ENCODE peak calls at places on chromosomes 3 and 15, in ten cellular contexts. One of them, this sample, is unnamed.

GRCh38 chr3:29279830-29280229 is 1.0 kb upstream of the RBMS3 start:
- DNase-seq in hepatocyte: no peak
- DNase-seq in psoas muscle: peak
- DNase-seq in CD4-positive, CD25-positive, alpha-beta regulatory T cell: no peak
- DNase-seq in Peyer's patch: no peak
- DNase-seq in spleen: no peak
- DNase-seq in ovary: peak
- DNase-seq in H9: no peak
- DNase-seq in K562: no peak
- DNase-seq in fibroblast of lung: peak
- DNase-seq in this sample: no peak

GRCh38 chr3:64291345-64291744 is 66.1 kb upstream of the PRICKLE2 start:
- DNase-seq in hepatocyte: peak
- DNase-seq in psoas muscle: peak
- DNase-seq in CD4-positive, CD25-positive, alpha-beta regulatory T cell: no peak
- DNase-seq in Peyer's patch: no peak
- DNase-seq in spleen: no peak
- DNase-seq in ovary: no peak
- DNase-seq in H9: no peak
- DNase-seq in K562: no peak
- DNase-seq in fibroblast of lung: peak
- DNase-seq in this sample: no peak

GRCh38 chr3:151838574-151839312 is 24.8 kb downstream of the AADAC start:
- DNase-seq in hepatocyte: peak
- DNase-seq in psoas muscle: no peak
- DNase-seq in CD4-positive, CD25-positive, alpha-beta regulatory T cell: peak
- DNase-seq in Peyer's patch: no peak
- DNase-seq in spleen: no peak
- DNase-seq in ovary: no peak
- DNase-seq in H9: peak
- DNase-seq in K562: peak
- DNase-seq in fibroblast of lung: peak
- DNase-seq in this sample: peak

GRCh38 chr15:31563421-31563820 is 236.8 kb downstream of the KLF13 start:
- DNase-seq in hepatocyte: no peak
- DNase-seq in psoas muscle: no peak
- DNase-seq in CD4-positive, CD25-positive, alpha-beta regulatory T cell: no peak
- DNase-seq in Peyer's patch: no peak
- DNase-seq in spleen: no peak
- DNase-seq in ovary: no peak
- DNase-seq in H9: no peak
- DNase-seq in K562: no peak
- DNase-seq in fibroblast of lung: no peak
- DNase-seq in this sample: no peak

GRCh38 chr15:96187916-96188315 is 142.6 kb upstream of the NR2F2 start:
- DNase-seq in hepatocyte: no peak
- DNase-seq in psoas muscle: no peak
- DNase-seq in CD4-positive, CD25-positive, alpha-beta regulatory T cell: no peak
- DNase-seq in Peyer's patch: no peak
- DNase-seq in spleen: no peak
- DNase-seq in ovary: no peak
- DNase-seq in H9: no peak
- DNase-seq in K562: peak
- DNase-seq in fibroblast of lung: no peak
- DNase-seq in this sample: no peak

GRCh38 chr15:78415284-78415683 is 22.7 kb upstream of the IREB2 start:
- DNase-seq in hepatocyte: peak
- DNase-seq in psoas muscle: no peak
- DNase-seq in CD4-positive, CD25-positive, alpha-beta regulatory T cell: no peak
- DNase-seq in Peyer's patch: no peak
- DNase-seq in spleen: no peak
- DNase-seq in ovary: no peak
- DNase-seq in H9: no peak
- DNase-seq in K562: no peak
- DNase-seq in fibroblast of lung: peak
- DNase-seq in this sample: no peak

GRCh38 chr3:131501949-131502348 is 822 bp downstream of the MRPL3 start:
- DNase-seq in hepatocyte: no peak
- DNase-seq in psoas muscle: no peak
- DNase-seq in CD4-positive, CD25-positive, alpha-beta regulatory T cell: no peak
- DNase-seq in Peyer's patch: no peak
- DNase-seq in spleen: no peak
- DNase-seq in ovary: no peak
- DNase-seq in H9: no peak
- DNase-seq in K562: peak
- DNase-seq in fibroblast of lung: no peak
- DNase-seq in this sample: no peak

GRCh38 chr15:38684461-38685000 is 119.9 kb upstream of the RASGRP1 start:
- DNase-seq in hepatocyte: no peak
- DNase-seq in psoas muscle: no peak
- DNase-seq in CD4-positive, CD25-positive, alpha-beta regulatory T cell: no peak
- DNase-seq in Peyer's patch: no peak
- DNase-seq in spleen: no peak
- DNase-seq in ovary: no peak
- DNase-seq in H9: no peak
- DNase-seq in K562: no peak
- DNase-seq in fibroblast of lung: no peak
- DNase-seq in this sample: no peak

GRCh38 chr3:17025594-17026139 is 140.9 kb downstream of the PLCL2 start:
- DNase-seq in hepatocyte: no peak
- DNase-seq in psoas muscle: no peak
- DNase-seq in CD4-positive, CD25-positive, alpha-beta regulatory T cell: no peak
- DNase-seq in Peyer's patch: no peak
- DNase-seq in spleen: no peak
- DNase-seq in ovary: no peak
- DNase-seq in H9: no peak
- DNase-seq in K562: no peak
- DNase-seq in fibroblast of lung: no peak
- DNase-seq in this sample: no peak

GRCh38 chr3:184399410-184399809 is 19.6 kb downstream of the CHRD start:
- DNase-seq in hepatocyte: peak
- DNase-seq in psoas muscle: no peak
- DNase-seq in CD4-positive, CD25-positive, alpha-beta regulatory T cell: no peak
- DNase-seq in Peyer's patch: no peak
- DNase-seq in spleen: no peak
- DNase-seq in ovary: no peak
- DNase-seq in H9: no peak
- DNase-seq in K562: no peak
- DNase-seq in fibroblast of lung: peak
- DNase-seq in this sample: no peak

GRCh38 chr15:71691700-71692417 is 118.5 kb upstream of the NR2E3 start:
- DNase-seq in hepatocyte: no peak
- DNase-seq in psoas muscle: peak
- DNase-seq in CD4-positive, CD25-positive, alpha-beta regulatory T cell: no peak
- DNase-seq in Peyer's patch: no peak
- DNase-seq in spleen: no peak
- DNase-seq in ovary: no peak
- DNase-seq in H9: no peak
- DNase-seq in K562: no peak
- DNase-seq in fibroblast of lung: peak
- DNase-seq in this sample: no peak

DNA sequence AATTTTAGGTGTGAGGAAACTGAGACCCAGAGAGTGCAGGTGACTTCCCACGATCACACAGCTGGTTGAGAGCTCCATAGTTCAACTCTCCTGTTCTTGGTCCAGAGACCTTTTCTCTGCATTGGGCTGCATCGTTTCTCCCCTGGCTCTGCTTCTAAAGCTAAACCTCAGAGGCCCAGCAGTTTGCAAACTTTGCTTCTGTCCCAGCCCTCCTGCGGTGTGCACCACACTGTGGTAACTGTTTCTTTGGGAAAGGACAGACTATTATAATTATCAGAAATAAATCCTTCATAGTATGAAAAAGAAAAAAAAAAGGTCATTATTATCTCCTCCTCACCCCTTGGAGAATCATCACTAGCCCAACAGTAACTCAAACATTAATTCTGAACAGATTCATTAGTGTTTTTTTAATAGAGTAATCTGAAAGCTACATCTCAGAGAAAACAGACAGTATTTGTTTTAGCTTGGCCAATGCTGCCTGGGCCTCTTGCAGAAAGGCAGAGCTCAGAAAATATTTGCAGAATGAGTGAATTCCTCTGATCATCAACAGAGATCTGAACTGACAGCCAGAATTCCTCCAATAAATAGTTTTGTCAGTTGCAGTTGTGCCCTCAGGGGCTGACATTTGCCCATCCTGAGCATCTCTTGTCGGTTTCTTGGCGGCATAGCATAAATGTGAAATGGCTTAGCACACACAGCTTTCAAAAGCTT is 52.9 kb downstream of the BFSP2 start:
- DNase-seq in hepatocyte: no peak
- DNase-seq in psoas muscle: no peak
- DNase-seq in CD4-positive, CD25-positive, alpha-beta regulatory T cell: no peak
- DNase-seq in Peyer's patch: no peak
- DNase-seq in spleen: no peak
- DNase-seq in ovary: no peak
- DNase-seq in H9: no peak
- DNase-seq in K562: no peak
- DNase-seq in fibroblast of lung: no peak
- DNase-seq in this sample: no peak
- H3K27ac ChIP-seq in hepatocyte: peak
- H3K27ac ChIP-seq in psoas muscle: no peak
- H3K27ac ChIP-seq in CD4-positive, CD25-positive, alpha-beta regulatory T cell: no peak
- H3K27ac ChIP-seq in Peyer's patch: no peak
- H3K27ac ChIP-seq in spleen: no peak
- H3K27ac ChIP-seq in ovary: no peak
- H3K27ac ChIP-seq in H9: no peak
- H3K27ac ChIP-seq in K562: no peak
- H3K27ac ChIP-seq in fibroblast of lung: no peak
- H3K27ac ChIP-seq in this sample: no peak

GRCh38 chr3:133854264-133854663 is 41.4 kb downstream of the RAB6B start:
- DNase-seq in hepatocyte: no peak
- DNase-seq in psoas muscle: no peak
- DNase-seq in CD4-positive, CD25-positive, alpha-beta regulatory T cell: no peak
- DNase-seq in Peyer's patch: no peak
- DNase-seq in spleen: no peak
- DNase-seq in ovary: no peak
- DNase-seq in H9: no peak
- DNase-seq in K562: no peak
- DNase-seq in fibroblast of lung: no peak
- DNase-seq in this sample: no peak
- H3K27ac ChIP-seq in hepatocyte: no peak
- H3K27ac ChIP-seq in psoas muscle: no peak
- H3K27ac ChIP-seq in CD4-positive, CD25-positive, alpha-beta regulatory T cell: no peak
- H3K27ac ChIP-seq in Peyer's patch: no peak
- H3K27ac ChIP-seq in spleen: peak
- H3K27ac ChIP-seq in ovary: no peak
- H3K27ac ChIP-seq in H9: no peak
- H3K27ac ChIP-seq in K562: no peak
- H3K27ac ChIP-seq in fibroblast of lung: no peak
- H3K27ac ChIP-seq in this sample: no peak

DNA sequence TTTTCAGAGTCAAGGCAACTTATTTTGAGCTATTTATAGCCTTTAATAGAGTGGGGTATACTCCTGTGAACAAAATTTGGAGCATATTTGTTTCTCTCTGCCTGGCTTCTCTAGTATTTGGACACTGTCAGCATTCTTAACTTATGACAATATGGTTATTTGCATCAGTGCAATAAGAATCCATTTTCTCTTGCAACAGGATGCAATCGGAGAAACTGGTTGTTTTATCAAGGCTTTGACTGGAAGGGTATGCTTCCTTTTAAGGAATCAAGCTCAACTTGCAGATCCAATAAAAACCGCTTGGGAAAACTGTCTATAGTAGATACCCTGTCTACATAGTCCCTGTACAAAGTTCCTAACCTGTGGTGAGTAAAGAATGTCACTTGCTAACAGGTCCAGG is 106.7 kb downstream of the DPH6 start:
- DNase-seq in hepatocyte: no peak
- DNase-seq in psoas muscle: no peak
- DNase-seq in CD4-positive, CD25-positive, alpha-beta regulatory T cell: no peak
- DNase-seq in Peyer's patch: no peak
- DNase-seq in spleen: no peak
- DNase-seq in ovary: no peak
- DNase-seq in H9: no peak
- DNase-seq in K562: no peak
- DNase-seq in fibroblast of lung: peak
- DNase-seq in this sample: no peak
- H3K27ac ChIP-seq in hepatocyte: no peak
- H3K27ac ChIP-seq in psoas muscle: no peak
- H3K27ac ChIP-seq in CD4-positive, CD25-positive, alpha-beta regulatory T cell: no peak
- H3K27ac ChIP-seq in Peyer's patch: no peak
- H3K27ac ChIP-seq in spleen: no peak
- H3K27ac ChIP-seq in ovary: no peak
- H3K27ac ChIP-seq in H9: no peak
- H3K27ac ChIP-seq in K562: no peak
- H3K27ac ChIP-seq in fibroblast of lung: no peak
- H3K27ac ChIP-seq in this sample: no peak

GRCh38 chr15:85095566-85095965 is 113.9 kb downstream of the PDE8A start:
- DNase-seq in hepatocyte: no peak
- DNase-seq in psoas muscle: no peak
- DNase-seq in CD4-positive, CD25-positive, alpha-beta regulatory T cell: no peak
- DNase-seq in Peyer's patch: no peak
- DNase-seq in spleen: no peak
- DNase-seq in ovary: no peak
- DNase-seq in H9: no peak
- DNase-seq in K562: no peak
- DNase-seq in fibroblast of lung: no peak
- DNase-seq in this sample: no peak

GRCh38 chr15:85088300-85088699 is 106.6 kb downstream of the PDE8A start:
- DNase-seq in hepatocyte: no peak
- DNase-seq in psoas muscle: no peak
- DNase-seq in CD4-positive, CD25-positive, alpha-beta regulatory T cell: no peak
- DNase-seq in Peyer's patch: no peak
- DNase-seq in spleen: no peak
- DNase-seq in ovary: no peak
- DNase-seq in H9: no peak
- DNase-seq in K562: no peak
- DNase-seq in fibroblast of lung: no peak
- DNase-seq in this sample: no peak

GRCh38 chr15:85094685-85095084 is 113.0 kb downstream of the PDE8A start:
- DNase-seq in hepatocyte: no peak
- DNase-seq in psoas muscle: no peak
- DNase-seq in CD4-positive, CD25-positive, alpha-beta regulatory T cell: no peak
- DNase-seq in Peyer's patch: no peak
- DNase-seq in spleen: no peak
- DNase-seq in ovary: no peak
- DNase-seq in H9: no peak
- DNase-seq in K562: no peak
- DNase-seq in fibroblast of lung: peak
- DNase-seq in this sample: no peak

GRCh38 chr15:85089929-85090597 is 108.4 kb downstream of the PDE8A start:
- DNase-seq in hepatocyte: no peak
- DNase-seq in psoas muscle: no peak
- DNase-seq in CD4-positive, CD25-positive, alpha-beta regulatory T cell: no peak
- DNase-seq in Peyer's patch: no peak
- DNase-seq in spleen: no peak
- DNase-seq in ovary: no peak
- DNase-seq in H9: no peak
- DNase-seq in K562: no peak
- DNase-seq in fibroblast of lung: no peak
- DNase-seq in this sample: no peak

GRCh38 chr15:85091990-85092389 is 110.3 kb downstream of the PDE8A start:
- DNase-seq in hepatocyte: no peak
- DNase-seq in psoas muscle: no peak
- DNase-seq in CD4-positive, CD25-positive, alpha-beta regulatory T cell: no peak
- DNase-seq in Peyer's patch: no peak
- DNase-seq in spleen: no peak
- DNase-seq in ovary: no peak
- DNase-seq in H9: no peak
- DNase-seq in K562: no peak
- DNase-seq in fibroblast of lung: no peak
- DNase-seq in this sample: peak
- H3K27ac ChIP-seq in hepatocyte: no peak
- H3K27ac ChIP-seq in psoas muscle: no peak
- H3K27ac ChIP-seq in CD4-positive, CD25-positive, alpha-beta regulatory T cell: no peak
- H3K27ac ChIP-seq in Peyer's patch: no peak
- H3K27ac ChIP-seq in spleen: no peak
- H3K27ac ChIP-seq in ovary: no peak
- H3K27ac ChIP-seq in H9: no peak
- H3K27ac ChIP-seq in K562: no peak
- H3K27ac ChIP-seq in fibroblast of lung: no peak
- H3K27ac ChIP-seq in this sample: peak